ENCODE peak calls at places on chromosome 21, in ten cellular contexts. L is upper lobe of right lung; G is breast epithelium; F is kidney; Z is PC-9; C is AG10803; Y is cardiac muscle cell; A is ovary; J is foreskin fibroblast; N is CD8-positive, alpha-beta memory T cell. E is an unnamed sample.

GRCh38 chr21:41446571-41446970 is 20.5 kb downstream of the MX1 start:
- DNase-seq in L (no peak), G (no peak), F (no peak), Z (peak), C (peak), Y (no peak), A (no peak), J (no peak), N (no peak), E (no peak)

GRCh38 chr21:28359300-28359699 is 633.4 kb downstream of the LTN1 start:
- DNase-seq in L (no peak), G (no peak), F (no peak), Z (no peak), C (no peak), Y (no peak), A (no peak), J (no peak), N (no peak), E (no peak)

GRCh38 chr21:42568834-42569731 is 55.4 kb downstream of the SLC37A1 start:
- DNase-seq in L (peak), G (no peak), F (peak), Z (no peak), C (no peak), Y (no peak), A (peak), J (no peak), N (no peak), E (peak)

GRCh38 chr21:41045534-41046268 is 122.3 kb upstream of the BACE2 start:
- DNase-seq in L (no peak), G (no peak), F (no peak), Z (no peak), C (no peak), Y (no peak), A (no peak), J (no peak), N (no peak), E (no peak)

GRCh38 chr21:14900058-14900457 is 164.7 kb downstream of the NRIP1 start:
- DNase-seq in L (no peak), G (no peak), F (no peak), Z (no peak), C (no peak), Y (no peak), A (no peak), J (peak), N (no peak), E (no peak)

GRCh38 chr21:21165063-21165645 is 166.9 kb downstream of the NCAM2 start:
- DNase-seq in L (no peak), G (no peak), F (no peak), Z (no peak), C (peak), Y (peak), A (no peak), J (peak), N (no peak), E (peak)

GRCh38 chr21:32539378-32539777 is 45.9 kb downstream of the TCP10L start:
- DNase-seq in L (no peak), G (no peak), F (no peak), Z (no peak), C (no peak), Y (no peak), A (no peak), J (no peak), N (no peak), E (no peak)

GRCh38 chr21:39057121-39057520 is 126.1 kb downstream of the PSMG1 start:
- DNase-seq in L (no peak), G (no peak), F (no peak), Z (no peak), C (no peak), Y (no peak), A (no peak), J (no peak), N (no peak), E (no peak)

GRCh38 chr21:33168886-33169285 is 60.9 kb upstream of the IFNAR2 start:
- DNase-seq in L (no peak), G (no peak), F (no peak), Z (no peak), C (no peak), Y (no peak), A (no peak), J (no peak), N (no peak), E (no peak)

GRCh38 chr21:16912075-16912474 is 600.8 kb upstream of the CXADR start:
- DNase-seq in L (no peak), G (no peak), F (no peak), Z (peak), C (peak), Y (peak), A (no peak), J (peak), N (no peak), E (no peak)

GRCh38 chr21:20783611-20784010 is 214.6 kb upstream of the NCAM2 start:
- DNase-seq in L (no peak), G (no peak), F (no peak), Z (no peak), C (no peak), Y (peak), A (no peak), J (no peak), N (no peak), E (no peak)

GRCh38 chr21:28247454-28248020 is 745.1 kb downstream of the LTN1 start:
- DNase-seq in L (no peak), G (no peak), F (no peak), Z (no peak), C (no peak), Y (no peak), A (no peak), J (no peak), N (no peak), E (no peak)

GRCh38 chr21:41641821-41642368 is 125.0 kb downstream of the RIPK4 start:
- DNase-seq in L (peak), G (no peak), F (no peak), Z (peak), C (peak), Y (peak), A (peak), J (peak), N (no peak), E (peak)

GRCh38 chr21:15688016-15688415 is 41.8 kb upstream of the USP25 start:
- DNase-seq in L (no peak), G (no peak), F (no peak), Z (no peak), C (no peak), Y (no peak), A (no peak), J (no peak), N (no peak), E (no peak)

GRCh38 chr21:41167348-41168342 is at the start of gene BACE2:
- DNase-seq in L (peak), G (peak), F (peak), Z (peak), C (peak), Y (peak), A (peak), J (peak), N (peak), E (peak)

GRCh38 chr21:43733529-43734071 is 14.7 kb downstream of the PDXK start:
- DNase-seq in L (peak), G (no peak), F (no peak), Z (no peak), C (peak), Y (peak), A (no peak), J (peak), N (peak), E (no peak)

GRCh38 chr21:42579456-42580075 is 65.9 kb downstream of the SLC37A1 start:
- DNase-seq in L (no peak), G (no peak), F (peak), Z (no peak), C (no peak), Y (no peak), A (no peak), J (no peak), N (no peak), E (peak)

GRCh38 chr21:22961248-22961647 is 1963.0 kb downstream of the NCAM2 start:
- DNase-seq in L (no peak), G (no peak), F (no peak), Z (no peak), C (no peak), Y (no peak), A (no peak), J (no peak), N (no peak), E (no peak)

GRCh38 chr21:42155045-42155855 is 63.7 kb upstream of the ABCG1 start:
- DNase-seq in L (peak), G (no peak), F (peak), Z (no peak), C (no peak), Y (no peak), A (no peak), J (no peak), N (no peak), E (peak)

GRCh38 chr21:42384184-42384583 is 11.7 kb downstream of the TMPRSS3 start:
- DNase-seq in L (no peak), G (no peak), F (no peak), Z (no peak), C (no peak), Y (no peak), A (no peak), J (no peak), N (no peak), E (no peak)

GRCh38 chr21:17828223-17828622 is 9.1 kb upstream of the C21orf91 start:
- DNase-seq in L (no peak), G (no peak), F (no peak), Z (no peak), C (peak), Y (peak), A (no peak), J (peak), N (no peak), E (no peak)

GRCh38 chr21:44050276-44050675 is 38.2 kb downstream of the TRAPPC10 start:
- DNase-seq in L (no peak), G (no peak), F (no peak), Z (no peak), C (no peak), Y (no peak), A (no peak), J (no peak), N (no peak), E (no peak)

GRCh38 chr21:41634211-41634694 is 126.3 kb upstream of the TMPRSS2 start:
- DNase-seq in L (peak), G (peak), F (peak), Z (peak), C (no peak), Y (no peak), A (no peak), J (no peak), N (no peak), E (no peak)

GRCh38 chr21:32653326-32653901 is 41.2 kb upstream of the CFAP298 start:
- DNase-seq in L (no peak), G (no peak), F (no peak), Z (no peak), C (peak), Y (peak), A (no peak), J (peak), N (peak), E (peak)

GRCh38 chr21:33230518-33231324 is 983 bp downstream of the IFNAR2 start:
- DNase-seq in L (peak), G (peak), F (peak), Z (peak), C (peak), Y (peak), A (no peak), J (peak), N (peak), E (peak)

GRCh38 chr21:16407403-16408279 is 677.9 kb downstream of the USP25 start:
- DNase-seq in L (no peak), G (no peak), F (no peak), Z (no peak), C (no peak), Y (no peak), A (no peak), J (peak), N (no peak), E (no peak)

GRCh38 chr21:30717105-30717504 is 1.5 kb downstream of the KRTAP21-3 start:
- DNase-seq in L (no peak), G (no peak), F (no peak), Z (no peak), C (no peak), Y (no peak), A (no peak), J (no peak), N (no peak), E (no peak)

GRCh38 chr21:33025471-33026298 is at the start of gene OLIG2:
- DNase-seq in L (no peak), G (no peak), F (no peak), Z (no peak), C (no peak), Y (no peak), A (no peak), J (peak), N (no peak), E (no peak)

GRCh38 chr21:41620541-41620940 is 112.6 kb upstream of the TMPRSS2 start:
- DNase-seq in L (peak), G (no peak), F (no peak), Z (no peak), C (no peak), Y (no peak), A (no peak), J (no peak), N (no peak), E (no peak)

GRCh38 chr21:29261555-29262540 is 36.9 kb upstream of the BACH1 start:
- DNase-seq in L (no peak), G (no peak), F (no peak), Z (no peak), C (no peak), Y (no peak), A (no peak), J (peak), N (no peak), E (no peak)

GRCh38 chr21:38955495-38955894 is 149.8 kb downstream of the ETS2 start:
- DNase-seq in L (no peak), G (no peak), F (no peak), Z (no peak), C (peak), Y (peak), A (no peak), J (peak), N (no peak), E (no peak)

GRCh38 chr21:15495965-15496364 is 233.8 kb upstream of the USP25 start:
- DNase-seq in L (no peak), G (no peak), F (no peak), Z (no peak), C (no peak), Y (peak), A (no peak), J (peak), N (no peak), E (no peak)

GRCh38 chr21:41894922-41895557 is 15.9 kb upstream of the PRDM15 start:
- DNase-seq in L (no peak), G (no peak), F (no peak), Z (no peak), C (peak), Y (peak), A (no peak), J (peak), N (no peak), E (no peak)

GRCh38 chr21:29208666-29209059 is 78.2 kb downstream of the MAP3K7CL start:
- DNase-seq in L (no peak), G (no peak), F (no peak), Z (peak), C (peak), Y (peak), A (no peak), J (peak), N (no peak), E (peak)

GRCh38 chr21:39316062-39316461 is 2.6 kb upstream of the BRWD1 start:
- DNase-seq in L (no peak), G (no peak), F (no peak), Z (no peak), C (peak), Y (no peak), A (no peak), J (no peak), N (no peak), E (no peak)

GRCh38 chr21:39060485-39061099 is 122.7 kb downstream of the PSMG1 start:
- DNase-seq in L (no peak), G (no peak), F (no peak), Z (no peak), C (no peak), Y (no peak), A (no peak), J (no peak), N (no peak), E (no peak)

DNA sequence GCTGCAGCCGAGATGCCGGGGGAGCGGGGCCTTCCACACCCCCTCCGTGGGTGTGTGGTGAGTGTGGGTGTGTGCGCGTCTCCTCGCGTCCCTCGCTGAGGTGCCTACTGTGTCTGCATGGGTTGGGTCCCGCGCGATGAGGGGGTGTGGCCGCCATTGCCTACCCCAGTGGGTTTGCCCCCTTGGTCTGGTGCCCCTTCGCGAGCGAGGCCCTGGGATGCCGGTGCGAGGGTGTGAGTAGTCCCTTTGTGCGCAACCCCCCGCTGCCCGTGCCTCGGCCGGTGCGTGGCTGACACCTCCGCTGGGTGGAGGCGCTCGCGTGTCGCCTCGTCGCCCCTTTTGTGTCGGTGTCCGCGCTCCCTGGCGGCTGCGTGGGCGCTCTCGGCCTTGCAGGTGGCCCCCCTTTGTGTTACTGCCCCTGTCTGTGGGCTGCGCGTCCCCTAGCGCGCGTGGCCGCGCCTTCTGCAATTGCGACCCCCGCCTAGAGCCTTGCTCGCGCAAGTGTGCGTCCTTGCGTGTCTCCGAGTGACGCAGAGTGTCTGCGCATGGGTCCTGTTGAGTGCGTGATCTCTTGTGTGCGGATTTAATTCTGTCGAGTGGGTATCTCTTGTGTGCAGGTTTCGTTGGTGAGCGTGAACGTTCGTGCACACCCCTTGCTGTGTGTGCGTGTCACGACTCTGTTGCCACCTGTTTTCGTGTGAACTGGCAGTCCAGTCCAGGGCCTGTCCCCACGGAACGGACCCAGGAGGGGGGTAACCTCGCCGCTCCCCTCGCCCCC is 552 bp downstream of the TTC3 start:
- DNase-seq in L (peak), G (peak), F (peak), Z (no peak), C (peak), Y (peak), A (peak), J (peak), N (peak), E (no peak)
- H3K4me3 ChIP-seq in L (peak), G (peak), F (peak), Z (peak), C (peak), Y (peak), A (peak), J (peak), N (peak), E (peak)

GRCh38 chr21:36699026-36699545 is at the start of gene SIM2:
- DNase-seq in L (peak), G (no peak), F (peak), Z (peak), C (peak), Y (peak), A (no peak), J (no peak), N (no peak), E (no peak)
- H3K4me3 ChIP-seq in L (peak), G (peak), F (peak), Z (peak), C (peak), Y (peak), A (peak), J (no peak), N (no peak), E (peak)

GRCh38 chr21:35006248-35006647 is 42.9 kb downstream of the RUNX1 start:
- DNase-seq in L (no peak), G (no peak), F (no peak), Z (no peak), C (no peak), Y (no peak), A (no peak), J (no peak), N (no peak), E (no peak)

GRCh38 chr21:35005825-35006224 is 43.3 kb downstream of the RUNX1 start:
- DNase-seq in L (no peak), G (no peak), F (no peak), Z (no peak), C (peak), Y (no peak), A (no peak), J (peak), N (no peak), E (no peak)

GRCh38 chr21:35002879-35003722 is 46.0 kb downstream of the RUNX1 start:
- DNase-seq in L (no peak), G (no peak), F (no peak), Z (no peak), C (peak), Y (peak), A (no peak), J (peak), N (no peak), E (no peak)

GRCh38 chr21:35005077-35005476 is 44.0 kb downstream of the RUNX1 start:
- DNase-seq in L (no peak), G (no peak), F (no peak), Z (no peak), C (no peak), Y (no peak), A (no peak), J (peak), N (no peak), E (no peak)

GRCh38 chr21:35004289-35004688 is 44.8 kb downstream of the RUNX1 start:
- DNase-seq in L (no peak), G (no peak), F (no peak), Z (no peak), C (no peak), Y (no peak), A (no peak), J (no peak), N (no peak), E (no peak)
- H3K4me3 ChIP-seq in L (no peak), G (no peak), F (no peak), Z (no peak), C (no peak), Y (no peak), A (no peak), J (no peak), N (no peak), E (no peak)

GRCh38 chr21:26448751-26449150 is 124.3 kb downstream of the CYYR1 start:
- DNase-seq in L (no peak), G (no peak), F (no peak), Z (no peak), C (peak), Y (peak), A (no peak), J (peak), N (no peak), E (no peak)
- H3K4me3 ChIP-seq in L (no peak), G (no peak), F (no peak), Z (no peak), C (no peak), Y (no peak), A (no peak), J (no peak), N (no peak), E (no peak)

GRCh38 chr21:46154955-46155513 is 345 bp downstream of the FTCD start:
- DNase-seq in L (peak), G (no peak), F (no peak), Z (no peak), C (no peak), Y (no peak), A (peak), J (no peak), N (no peak), E (no peak)

GRCh38 chr21:46154155-46154954 is 1.0 kb downstream of the FTCD start:
- DNase-seq in L (peak), G (no peak), F (peak), Z (no peak), C (no peak), Y (no peak), A (peak), J (no peak), N (no peak), E (peak)

GRCh38 chr21:46151989-46152938 is 3.1 kb downstream of the FTCD start:
- DNase-seq in L (peak), G (no peak), F (peak), Z (no peak), C (no peak), Y (no peak), A (peak), J (peak), N (no peak), E (no peak)

GRCh38 chr21:46152939-46153258 is 2.5 kb downstream of the FTCD start:
- DNase-seq in L (no peak), G (no peak), F (no peak), Z (no peak), C (no peak), Y (no peak), A (peak), J (no peak), N (no peak), E (no peak)

DNA sequence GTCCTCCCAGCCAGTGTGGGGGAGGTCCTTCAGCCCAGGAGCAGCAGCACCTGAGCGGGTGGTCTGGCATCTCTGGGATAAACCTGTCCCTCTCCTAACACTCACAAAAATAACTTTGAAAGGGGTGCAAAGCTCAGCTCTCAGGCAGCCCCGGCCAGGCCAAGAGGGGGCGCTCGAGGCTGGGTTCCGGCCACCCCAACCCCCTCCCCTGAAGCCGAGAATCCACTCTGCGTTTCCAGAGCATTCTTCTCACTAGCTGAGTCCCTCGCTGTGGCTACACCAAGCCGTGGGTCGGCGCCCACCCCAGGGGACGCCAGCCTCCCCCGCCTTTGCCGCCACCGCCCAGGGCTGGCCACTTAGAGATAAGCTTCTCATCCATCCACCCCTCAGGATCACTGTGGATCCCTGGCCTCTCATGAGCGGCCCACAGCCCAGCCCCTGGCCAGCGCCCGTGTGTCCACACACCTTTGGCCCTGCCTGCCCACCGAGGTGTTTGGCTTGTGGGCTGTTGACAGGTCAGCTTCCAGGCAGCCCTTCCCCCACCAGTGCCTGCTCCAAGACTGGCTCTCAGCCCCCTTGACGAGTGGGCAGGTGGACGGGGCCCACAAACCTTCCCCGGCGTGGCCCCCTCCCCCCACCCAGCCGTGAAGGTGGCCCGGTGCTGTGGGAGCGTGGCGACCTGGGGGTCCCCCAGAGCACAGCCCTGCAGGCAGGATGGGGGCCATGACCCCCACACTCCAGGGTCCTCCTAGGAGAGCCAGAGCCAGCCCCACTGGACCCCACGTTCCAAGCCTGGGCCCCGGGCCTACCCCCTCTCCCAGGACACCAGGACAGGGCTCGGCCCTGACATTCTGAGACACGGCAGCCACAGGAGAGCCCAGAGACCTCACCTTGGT is 1.9 kb downstream of the FTCD start:
- DNase-seq in L (peak), G (no peak), F (peak), Z (no peak), C (peak), Y (peak), A (peak), J (peak), N (peak), E (peak)
- H3K4me3 ChIP-seq in L (no peak), G (peak), F (peak), Z (no peak), C (peak), Y (no peak), A (no peak), J (no peak), N (no peak), E (no peak)